ENCODE peak calls at places on chromosomes 6 and 20, in five cellular contexts. K is HCT116, S is K562, G is SK-N-SH, U is HepG2. I is an unnamed sample.

GRCh38 chr20:4187147-4187546 is 171.8 kb upstream of the RNF24 start:
- DNase-seq in U (no peak), K (no peak), G (no peak), S (no peak), I (no peak)

GRCh38 chr6:137811121-137811911 is 55.7 kb upstream of the TNFAIP3 start:
- DNase-seq in U (peak; percentile 90), S (peak; percentile 62), K (peak; percentile 55), G (no peak), I (peak; percentile 95)

GRCh38 chr6:160831751-160832150 is 129.7 kb downstream of the PLG start:
- DNase-seq in G (no peak), K (no peak), U (peak; percentile 32), S (no peak), I (no peak)

GRCh38 chr6:166935353-166935752 is 21.0 kb downstream of the RNASET2 start:
- DNase-seq in U (no peak), K (no peak), G (peak; percentile 60), S (no peak), I (no peak)

GRCh38 chr6:63121166-63121565 is 90.1 kb upstream of the FKBP1C start:
- DNase-seq in S (no peak), G (no peak), K (no peak), U (peak; percentile 19), I (no peak)

GRCh38 chr6:21441386-21441785 is 152.2 kb upstream of the SOX4 start:
- DNase-seq in K (no peak), G (no peak), S (no peak), U (no peak), I (no peak)

GRCh38 chr20:56989516-56989915 is 276.9 kb downstream of the BMP7 start:
- DNase-seq in S (no peak), G (no peak), U (no peak), K (no peak), I (no peak)

GRCh38 chr6:52517502-52518278 is 59.2 kb downstream of the TRAM2 start:
- DNase-seq in S (peak; percentile 82), G (peak; percentile 85), U (peak; percentile 92), K (peak; percentile 80), I (no peak)

GRCh38 chr6:37674161-37674560 is 23.5 kb downstream of the MDGA1 start:
- DNase-seq in S (no peak), U (no peak), K (no peak), G (peak; percentile 59), I (no peak)

GRCh38 chr6:87118054-87118453 is 23.1 kb upstream of the CGA start:
- DNase-seq in U (peak; percentile 5), G (no peak), S (no peak), K (peak; percentile 6), I (no peak)

GRCh38 chr20:48965189-48965910 is 43.8 kb downstream of the ARFGEF2 start:
- DNase-seq in G (no peak), U (no peak), K (no peak), S (no peak), I (no peak)

GRCh38 chr6:169046483-169047192 is 207.0 kb downstream of the THBS2 start:
- DNase-seq in S (no peak), U (no peak), K (no peak), G (no peak), I (no peak)

GRCh38 chr6:39203804-39204495 is 25.3 kb downstream of the KCNK5 start:
- DNase-seq in K (peak; percentile 27), S (peak; percentile 48), U (no peak), G (no peak), I (no peak)

GRCh38 chr20:55667955-55668354 is 337.4 kb downstream of the CBLN4 start:
- DNase-seq in U (no peak), G (no peak), K (no peak), S (no peak), I (no peak)

GRCh38 chr6:135962731-135963130 is 111.2 kb downstream of the PDE7B start:
- DNase-seq in K (no peak), G (no peak), U (no peak), S (no peak), I (no peak)

GRCh38 chr6:27156874-27157460 is 90.5 kb upstream of the PRSS16 start:
- DNase-seq in U (no peak), K (no peak), S (no peak), G (no peak), I (no peak)

GRCh38 chr6:1762203-1762602 is 152.5 kb downstream of the FOXC1 start:
- DNase-seq in U (no peak), G (no peak), K (no peak), S (no peak), I (no peak)

GRCh38 chr6:1766663-1767062 is 156.9 kb downstream of the FOXC1 start:
- DNase-seq in G (peak; percentile 42), U (no peak), K (no peak), S (no peak), I (no peak)

GRCh38 chr6:1765160-1765900 is 155.6 kb downstream of the FOXC1 start:
- DNase-seq in K (no peak), S (no peak), G (no peak), U (no peak), I (no peak)

GRCh38 chr6:1763411-1763810 is 153.7 kb downstream of the FOXC1 start:
- DNase-seq in S (no peak), U (no peak), K (no peak), G (no peak), I (no peak)

GRCh38 chr6:1764584-1764983 is 154.9 kb downstream of the FOXC1 start:
- DNase-seq in U (no peak), S (no peak), G (no peak), K (no peak), I (no peak)
- TF ChIP-seq ZBTB33 in U (no peak), S (no peak), G (no peak), K (no peak), I (no peak)

DNA sequence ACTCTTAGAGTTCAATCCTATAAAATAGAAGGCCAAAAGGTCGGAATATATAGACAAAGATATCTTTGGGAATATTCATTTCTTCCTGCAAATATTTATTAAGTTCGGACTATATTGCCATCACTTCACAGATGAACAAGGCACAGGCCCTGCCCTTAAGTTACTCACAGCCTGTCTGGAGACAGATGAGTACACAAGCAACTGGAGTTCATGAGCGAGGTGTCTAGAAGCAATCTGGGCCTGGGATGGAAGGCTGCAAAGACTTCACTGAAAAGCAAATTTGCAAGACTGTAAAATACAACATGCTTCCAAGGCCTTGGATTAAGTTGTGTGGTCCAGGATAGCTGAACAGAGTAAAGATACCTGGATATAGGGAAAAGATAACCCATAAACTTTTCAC is 56.7 kb upstream of the CEP85L start:
- DNase-seq in U (no peak), K (no peak), G (no peak), S (no peak), I (no peak)
- TF ChIP-seq ZBTB33 in U (no peak), K (no peak), G (no peak), S (no peak), I (no peak)

GRCh38 chr20:17857639-17858449 is 110.8 kb downstream of the SNX5 start:
- DNase-seq in U (no peak), S (no peak), G (no peak), K (no peak), I (no peak)

GRCh38 chr20:17859616-17860232 is 108.9 kb downstream of the SNX5 start:
- DNase-seq in U (no peak), K (no peak), S (no peak), G (no peak), I (no peak)

GRCh38 chr20:17858450-17859001 is 110.1 kb downstream of the SNX5 start:
- DNase-seq in K (no peak), S (no peak), U (no peak), G (no peak), I (no peak)

GRCh38 chr20:17860306-17861197 is 108.0 kb downstream of the SNX5 start:
- DNase-seq in G (no peak), K (no peak), U (no peak), S (no peak), I (no peak)

GRCh38 chr20:17859002-17859615 is 109.5 kb downstream of the SNX5 start:
- DNase-seq in S (no peak), U (peak; percentile 99), K (no peak), G (no peak), I (peak; percentile 45)
- TF ChIP-seq ZBTB33 in S (no peak), U (peak; percentile 94), K (no peak), G (no peak), I (no peak)

GRCh38 chr6:30100585-30101422 is 12.1 kb downstream of the TRIM31 start:
- DNase-seq in S (peak; percentile 61), K (no peak), G (peak; percentile 45), U (peak; percentile 92), I (no peak)

GRCh38 chr6:30101423-30101938 is 11.4 kb downstream of the TRIM31 start:
- DNase-seq in U (peak; percentile 29), K (no peak), S (no peak), G (peak; percentile 36), I (no peak)

GRCh38 chr6:30096829-30097228 is 16.1 kb downstream of the TRIM31 start:
- DNase-seq in G (no peak), S (no peak), U (no peak), K (no peak), I (no peak)

GRCh38 chr6:30100154-30100553 is 12.7 kb downstream of the TRIM31 start:
- DNase-seq in U (no peak), K (no peak), S (no peak), G (no peak), I (no peak)

GRCh38 chr6:30097902-30098606 is 14.8 kb downstream of the TRIM31 start:
- DNase-seq in S (no peak), K (no peak), U (no peak), G (no peak), I (no peak)
- TF ChIP-seq ZBTB33 in S (no peak), K (no peak), U (no peak), G (no peak), I (no peak)

GRCh38 chr6:110617057-110617456 is 140.6 kb upstream of the SLC22A16 start:
- DNase-seq in S (no peak), G (no peak), K (no peak), U (no peak), I (peak; percentile 53)

GRCh38 chr6:110620065-110620464 is 143.7 kb upstream of the SLC22A16 start:
- DNase-seq in K (no peak), U (no peak), S (no peak), G (no peak), I (no peak)

GRCh38 chr6:110619275-110619908 is 143.0 kb upstream of the SLC22A16 start:
- DNase-seq in S (no peak), K (no peak), U (no peak), G (no peak), I (no peak)

GRCh38 chr6:110621061-110621460 is 144.6 kb upstream of the SLC22A16 start:
- DNase-seq in K (no peak), S (no peak), U (no peak), G (no peak), I (no peak)

DNA sequence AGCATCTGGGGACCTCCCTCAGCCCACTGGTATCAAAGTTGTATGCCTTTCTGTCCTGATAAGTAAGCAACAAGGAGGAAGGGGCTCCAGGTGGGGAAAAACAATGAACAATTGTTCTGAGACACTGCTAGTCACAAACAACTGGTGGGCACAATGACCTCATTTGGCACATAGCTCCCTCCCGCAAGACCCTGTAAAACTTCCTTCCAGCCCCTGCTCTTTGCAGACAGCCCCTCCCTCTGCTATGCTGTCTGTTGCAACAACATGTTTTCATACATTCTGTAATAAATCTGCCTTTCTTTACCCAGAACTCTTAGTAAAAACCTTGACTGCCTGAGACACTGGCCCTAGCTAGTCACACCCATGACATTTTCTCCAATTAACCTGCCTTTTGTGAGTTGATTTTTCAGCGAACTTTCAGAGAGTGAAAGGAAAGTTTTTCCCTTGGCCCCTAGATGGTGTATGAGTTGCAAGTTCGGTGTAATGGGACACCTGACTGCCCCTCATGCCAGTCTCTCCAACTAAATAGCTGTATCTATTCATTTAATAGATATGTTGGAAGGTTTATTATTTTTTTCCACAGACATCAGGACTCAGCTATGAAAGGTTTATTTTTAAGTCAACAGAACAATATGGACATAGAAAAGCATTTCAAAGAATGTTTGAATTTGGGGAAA is 142.3 kb upstream of the SLC22A16 start:
- DNase-seq in K (peak; percentile 3), S (no peak), G (no peak), U (peak; percentile 28), I (peak; percentile 11)
- TF ChIP-seq ZBTB33 in K (no peak), S (no peak), G (no peak), U (no peak), I (no peak)